ENCODE peak calls at places on chromosome 21, in ten cellular contexts. G is EL; F is fibroblast of gingiva; B is cerebellum; X is fibroblast of the conjunctiva; M is NCI-H1694; J is HFFc6; H is endothelial cell; U is stimulated activated CD4-positive, alpha-beta T cell treated with anti-CD3 and anti-CD28 coated beads, Interleukin-12 subunit alpha, Interleukin-12 subunit beta, amount 100 ng/mL, for 48 hours; D is IMR-90. N is an unnamed sample.

GRCh38 chr21:16535100-16535418 is 805.3 kb downstream of the USP25 start:
- DNase-seq in U (no peak), X (peak), B (peak), H (no peak), M (no peak), D (peak), J (peak), F (peak), G (peak), N (peak)

GRCh38 chr21:44005071-44005470 is 7.0 kb upstream of the TRAPPC10 start:
- DNase-seq in F (no peak), G (no peak), U (no peak), X (no peak), J (no peak), H (no peak), M (no peak), B (no peak), D (no peak), N (no peak)

GRCh38 chr21:34536311-34536710 is 24.3 kb upstream of the KCNE1 start:
- DNase-seq in D (no peak), H (no peak), B (no peak), X (no peak), U (no peak), F (no peak), J (no peak), G (no peak), M (no peak), N (no peak)

GRCh38 chr21:27298465-27298864 is 331.6 kb upstream of the ADAMTS5 start:
- DNase-seq in M (peak), B (no peak), H (no peak), X (no peak), F (peak), G (no peak), U (no peak), D (no peak), J (no peak), N (peak)

GRCh38 chr21:37921091-37921490 is 4.8 kb upstream of the KCNJ6 start:
- DNase-seq in B (no peak), F (no peak), G (peak), U (no peak), M (no peak), H (no peak), J (peak), D (peak), X (no peak), N (no peak)

GRCh38 chr21:39660596-39660995 is 47.9 kb downstream of the B3GALT5 start:
- DNase-seq in M (no peak), H (peak), J (peak), F (no peak), D (peak), G (peak), B (no peak), X (peak), U (no peak), N (no peak)

GRCh38 chr21:22575165-22575584 is 1577.0 kb downstream of the NCAM2 start:
- DNase-seq in G (no peak), M (peak), D (no peak), J (no peak), H (peak), F (no peak), U (no peak), B (no peak), X (no peak), N (peak)

GRCh38 chr21:21673959-21674358 is 675.8 kb downstream of the NCAM2 start:
- DNase-seq in G (no peak), H (no peak), B (no peak), U (no peak), F (no peak), M (no peak), J (no peak), X (no peak), D (no peak), N (no peak)

GRCh38 chr21:17250651-17251294 is 262.1 kb upstream of the CXADR start:
- DNase-seq in X (no peak), F (no peak), D (no peak), B (no peak), M (no peak), J (no peak), H (no peak), U (no peak), G (peak), N (peak)

GRCh38 chr21:20026517-20026916 is 971.7 kb upstream of the NCAM2 start:
- DNase-seq in G (no peak), U (no peak), M (no peak), F (no peak), D (no peak), H (no peak), B (no peak), J (no peak), X (no peak), N (no peak)

GRCh38 chr21:17348849-17349248 is 164.0 kb upstream of the CXADR start:
- DNase-seq in F (no peak), M (no peak), X (no peak), G (no peak), D (no peak), B (no peak), H (no peak), U (no peak), J (no peak), N (no peak)

GRCh38 chr21:27152996-27153395 is 186.1 kb upstream of the ADAMTS5 start:
- DNase-seq in U (no peak), D (no peak), J (no peak), X (no peak), F (no peak), B (no peak), M (no peak), G (no peak), H (no peak), N (no peak)

GRCh38 chr21:27953328-27954045 is 986.6 kb upstream of the ADAMTS5 start:
- DNase-seq in J (no peak), G (no peak), M (no peak), X (no peak), B (no peak), H (no peak), U (no peak), F (no peak), D (no peak), N (no peak)

GRCh38 chr21:16084776-16085364 is 355.1 kb downstream of the USP25 start:
- DNase-seq in D (peak), M (no peak), F (peak), J (peak), H (no peak), B (peak), X (peak), U (no peak), G (peak), N (peak)

GRCh38 chr21:43644609-43645008 is 14.7 kb downstream of the HSF2BP start:
- DNase-seq in U (no peak), M (no peak), H (no peak), D (peak), J (peak), B (no peak), G (no peak), F (peak), X (no peak), N (peak)

GRCh38 chr21:36665806-36666205 is 33.1 kb upstream of the SIM2 start:
- DNase-seq in J (no peak), X (no peak), F (no peak), U (no peak), H (no peak), D (no peak), G (no peak), M (no peak), B (no peak), N (no peak)

GRCh38 chr21:45004481-45005263 is 64.8 kb downstream of the SLX9 start:
- DNase-seq in H (no peak), B (no peak), F (peak), D (peak), U (no peak), G (no peak), M (no peak), X (no peak), J (no peak), N (no peak)

N was measured in NCI-H446 treated with DMSO at 0.1 percent for 48 hours.